ENCODE peak calls at places on chromosomes 13 and 19, in seven cellular contexts. One of them, this sample, is unnamed.

GRCh38 chr13:79533781-79534400 is 52.9 kb downstream of the NDFIP2 start:
- DNase-seq in effector memory CD4-positive, alpha-beta T cell: no peak
- DNase-seq in left ventricle myocardium inferior: no peak
- DNase-seq in IMR-90: peak
- DNase-seq in endodermal cell: no peak
- DNase-seq in H9: no peak
- DNase-seq in stomach: no peak
- DNase-seq in this sample: no peak

GRCh38 chr13:73751290-73751689 is 382.9 kb downstream of the KLF12 start:
- DNase-seq in effector memory CD4-positive, alpha-beta T cell: no peak
- DNase-seq in left ventricle myocardium inferior: no peak
- DNase-seq in endodermal cell: no peak
- DNase-seq in H9: no peak
- DNase-seq in IMR-90: no peak
- DNase-seq in stomach: no peak
- DNase-seq in this sample: no peak

GRCh38 chr19:49340069-49340864 is 5.1 kb downstream of the CD37 start:
- DNase-seq in endodermal cell: peak
- DNase-seq in IMR-90: no peak
- DNase-seq in stomach: peak
- DNase-seq in H9: peak
- DNase-seq in effector memory CD4-positive, alpha-beta T cell: no peak
- DNase-seq in left ventricle myocardium inferior: peak
- DNase-seq in this sample: no peak

GRCh38 chr13:89748716-89749115 is 1598.8 kb upstream of the MIR17HG start:
- DNase-seq in IMR-90: no peak
- DNase-seq in left ventricle myocardium inferior: no peak
- DNase-seq in stomach: no peak
- DNase-seq in endodermal cell: no peak
- DNase-seq in H9: no peak
- DNase-seq in effector memory CD4-positive, alpha-beta T cell: no peak
- DNase-seq in this sample: no peak

GRCh38 chr19:41769608-41770007 is 14.3 kb downstream of the CEACAM6 start:
- DNase-seq in left ventricle myocardium inferior: no peak
- DNase-seq in stomach: no peak
- DNase-seq in H9: no peak
- DNase-seq in endodermal cell: no peak
- DNase-seq in IMR-90: no peak
- DNase-seq in effector memory CD4-positive, alpha-beta T cell: no peak
- DNase-seq in this sample: no peak

GRCh38 chr13:113877149-113877990 is 13.5 kb upstream of the GAS6 start:
- DNase-seq in IMR-90: no peak
- DNase-seq in left ventricle myocardium inferior: no peak
- DNase-seq in stomach: no peak
- DNase-seq in H9: no peak
- DNase-seq in effector memory CD4-positive, alpha-beta T cell: no peak
- DNase-seq in endodermal cell: peak
- DNase-seq in this sample: no peak

GRCh38 chr13:101308247-101309013 is 107.9 kb downstream of the NALCN start:
- DNase-seq in effector memory CD4-positive, alpha-beta T cell: no peak
- DNase-seq in stomach: no peak
- DNase-seq in left ventricle myocardium inferior: no peak
- DNase-seq in H9: no peak
- DNase-seq in endodermal cell: no peak
- DNase-seq in IMR-90: no peak
- DNase-seq in this sample: no peak

GRCh38 chr13:64333888-64334287 is 2896.2 kb downstream of the PCDH9 start:
- DNase-seq in H9: no peak
- DNase-seq in left ventricle myocardium inferior: no peak
- DNase-seq in IMR-90: no peak
- DNase-seq in endodermal cell: no peak
- DNase-seq in effector memory CD4-positive, alpha-beta T cell: no peak
- DNase-seq in stomach: no peak
- DNase-seq in this sample: no peak

GRCh38 chr19:30344446-30345425 is 27.4 kb upstream of the ZNF536 start:
- DNase-seq in IMR-90: no peak
- DNase-seq in left ventricle myocardium inferior: no peak
- DNase-seq in effector memory CD4-positive, alpha-beta T cell: no peak
- DNase-seq in endodermal cell: no peak
- DNase-seq in H9: no peak
- DNase-seq in stomach: no peak
- DNase-seq in this sample: no peak

GRCh38 chr13:88217372-88217771 is 546.2 kb downstream of the SLITRK5 start:
- DNase-seq in left ventricle myocardium inferior: no peak
- DNase-seq in effector memory CD4-positive, alpha-beta T cell: no peak
- DNase-seq in endodermal cell: no peak
- DNase-seq in IMR-90: no peak
- DNase-seq in stomach: no peak
- DNase-seq in H9: no peak
- DNase-seq in this sample: no peak

GRCh38 chr19:6276447-6276846 is 3.3 kb downstream of the MLLT1 start:
- DNase-seq in IMR-90: peak
- DNase-seq in effector memory CD4-positive, alpha-beta T cell: no peak
- DNase-seq in endodermal cell: no peak
- DNase-seq in stomach: no peak
- DNase-seq in left ventricle myocardium inferior: peak
- DNase-seq in H9: no peak
- DNase-seq in this sample: no peak

GRCh38 chr13:60514891-60515290 is 117.9 kb downstream of the TDRD3 start:
- DNase-seq in H9: no peak
- DNase-seq in endodermal cell: no peak
- DNase-seq in stomach: no peak
- DNase-seq in IMR-90: no peak
- DNase-seq in effector memory CD4-positive, alpha-beta T cell: no peak
- DNase-seq in left ventricle myocardium inferior: no peak
- DNase-seq in this sample: no peak

GRCh38 chr13:40813662-40814454 is 24.4 kb downstream of the SLC25A15 start:
- DNase-seq in left ventricle myocardium inferior: no peak
- DNase-seq in H9: peak
- DNase-seq in IMR-90: peak
- DNase-seq in endodermal cell: peak
- DNase-seq in stomach: no peak
- DNase-seq in effector memory CD4-positive, alpha-beta T cell: no peak
- DNase-seq in this sample: peak

GRCh38 chr19:17873661-17874422 is 2.1 kb downstream of the SLC5A5 start:
- DNase-seq in stomach: peak
- DNase-seq in IMR-90: no peak
- DNase-seq in endodermal cell: peak
- DNase-seq in effector memory CD4-positive, alpha-beta T cell: peak
- DNase-seq in left ventricle myocardium inferior: no peak
- DNase-seq in H9: peak
- DNase-seq in this sample: peak

GRCh38 chr13:48504606-48505369 is 28.1 kb downstream of the RCBTB2 start:
- DNase-seq in endodermal cell: peak
- DNase-seq in stomach: no peak
- DNase-seq in left ventricle myocardium inferior: no peak
- DNase-seq in effector memory CD4-positive, alpha-beta T cell: no peak
- DNase-seq in H9: peak
- DNase-seq in IMR-90: no peak
- DNase-seq in this sample: peak

GRCh38 chr13:24165746-24166145 is 5.2 kb downstream of the SPATA13 start:
- DNase-seq in effector memory CD4-positive, alpha-beta T cell: no peak
- DNase-seq in endodermal cell: peak
- DNase-seq in H9: no peak
- DNase-seq in stomach: no peak
- DNase-seq in IMR-90: peak
- DNase-seq in left ventricle myocardium inferior: no peak
- DNase-seq in this sample: no peak

GRCh38 chr19:39870171-39870971 is 24.2 kb upstream of the FBL start:
- DNase-seq in effector memory CD4-positive, alpha-beta T cell: no peak
- DNase-seq in H9: peak
- DNase-seq in left ventricle myocardium inferior: no peak
- DNase-seq in stomach: no peak
- DNase-seq in IMR-90: no peak
- DNase-seq in endodermal cell: peak
- DNase-seq in this sample: no peak

GRCh38 chr13:112889351-112890290 is 79.4 kb upstream of the MCF2L start:
- DNase-seq in IMR-90: no peak
- DNase-seq in left ventricle myocardium inferior: no peak
- DNase-seq in H9: no peak
- DNase-seq in effector memory CD4-positive, alpha-beta T cell: no peak
- DNase-seq in stomach: no peak
- DNase-seq in endodermal cell: peak
- DNase-seq in this sample: no peak

GRCh38 chr19:58252102-58252685 is 23.5 kb downstream of the ZNF544 start:
- DNase-seq in left ventricle myocardium inferior: no peak
- DNase-seq in stomach: no peak
- DNase-seq in H9: no peak
- DNase-seq in effector memory CD4-positive, alpha-beta T cell: no peak
- DNase-seq in IMR-90: no peak
- DNase-seq in endodermal cell: no peak
- DNase-seq in this sample: no peak

GRCh38 chr13:113320226-113320875 is 23.3 kb downstream of the LAMP1 start:
- DNase-seq in IMR-90: no peak
- DNase-seq in effector memory CD4-positive, alpha-beta T cell: no peak
- DNase-seq in left ventricle myocardium inferior: no peak
- DNase-seq in endodermal cell: no peak
- DNase-seq in stomach: no peak
- DNase-seq in H9: no peak
- DNase-seq in this sample: no peak

GRCh38 chr13:48976677-48977625 is 1.2 kb downstream of the FNDC3A start:
- DNase-seq in stomach: no peak
- DNase-seq in effector memory CD4-positive, alpha-beta T cell: no peak
- DNase-seq in endodermal cell: no peak
- DNase-seq in IMR-90: no peak
- DNase-seq in H9: no peak
- DNase-seq in left ventricle myocardium inferior: no peak
- DNase-seq in this sample: no peak

GRCh38 chr19:28023064-28023463 is 1189.9 kb downstream of the UQCRFS1 start:
- DNase-seq in endodermal cell: no peak
- DNase-seq in stomach: no peak
- DNase-seq in left ventricle myocardium inferior: no peak
- DNase-seq in IMR-90: no peak
- DNase-seq in H9: no peak
- DNase-seq in effector memory CD4-positive, alpha-beta T cell: no peak
- DNase-seq in this sample: no peak

GRCh38 chr13:41613984-41614581 is 156.7 kb downstream of the RGCC start:
- DNase-seq in effector memory CD4-positive, alpha-beta T cell: no peak
- DNase-seq in IMR-90: peak
- DNase-seq in left ventricle myocardium inferior: peak
- DNase-seq in endodermal cell: no peak
- DNase-seq in H9: no peak
- DNase-seq in stomach: no peak
- DNase-seq in this sample: no peak

GRCh38 chr13:26914624-26915023 is 154.0 kb upstream of the GPR12 start:
- DNase-seq in endodermal cell: peak
- DNase-seq in left ventricle myocardium inferior: no peak
- DNase-seq in stomach: no peak
- DNase-seq in H9: no peak
- DNase-seq in IMR-90: no peak
- DNase-seq in effector memory CD4-positive, alpha-beta T cell: no peak
- DNase-seq in this sample: no peak

DNA sequence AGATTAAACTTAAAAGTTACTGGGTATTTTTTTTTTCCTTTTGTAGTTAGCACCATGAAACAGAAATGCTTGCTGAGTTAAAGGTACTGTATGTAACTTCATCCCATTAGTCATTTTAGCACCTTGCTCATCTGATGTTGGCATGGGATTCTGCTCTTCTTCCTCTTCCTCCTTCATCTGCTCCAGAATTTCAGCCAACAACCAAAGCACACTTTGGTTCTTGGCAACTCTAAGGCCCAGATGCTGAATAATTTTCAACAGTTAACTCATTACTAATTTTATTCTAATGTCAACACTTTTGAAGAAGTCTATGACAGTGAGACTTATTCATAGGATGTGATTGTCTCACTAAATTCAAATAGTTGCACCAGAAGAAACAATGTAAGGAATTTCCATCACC is 359.2 kb downstream of the KCTD12 start:
- DNase-seq in effector memory CD4-positive, alpha-beta T cell: no peak
- DNase-seq in left ventricle myocardium inferior: no peak
- DNase-seq in stomach: no peak
- DNase-seq in H9: no peak
- DNase-seq in IMR-90: peak
- DNase-seq in endodermal cell: no peak
- DNase-seq in this sample: no peak
- H3K27ac ChIP-seq in effector memory CD4-positive, alpha-beta T cell: no peak
- H3K27ac ChIP-seq in left ventricle myocardium inferior: no peak
- H3K27ac ChIP-seq in stomach: no peak
- H3K27ac ChIP-seq in H9: no peak
- H3K27ac ChIP-seq in IMR-90: no peak
- H3K27ac ChIP-seq in endodermal cell: no peak
- H3K27ac ChIP-seq in this sample: no peak

DNA sequence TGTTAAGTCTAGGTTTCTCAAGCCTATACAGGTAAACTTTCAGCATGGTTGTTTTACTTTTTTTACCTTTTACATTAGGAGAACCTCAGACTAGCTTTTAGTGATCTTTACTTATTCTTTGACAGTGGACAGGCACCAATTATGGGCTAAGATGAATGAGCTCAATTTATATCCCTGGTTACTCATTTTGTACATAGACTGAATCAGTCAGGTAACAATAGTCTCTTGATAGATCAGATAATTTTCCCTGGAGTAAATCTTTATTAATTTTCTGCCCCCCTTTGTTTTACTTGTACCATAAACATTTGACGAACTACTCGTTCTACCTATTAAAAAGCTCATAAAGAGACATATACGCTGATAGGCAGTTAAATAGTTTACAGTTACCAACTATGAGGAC is 22.8 kb downstream of the SPART start:
- DNase-seq in left ventricle myocardium inferior: no peak
- DNase-seq in endodermal cell: no peak
- DNase-seq in effector memory CD4-positive, alpha-beta T cell: no peak
- DNase-seq in stomach: no peak
- DNase-seq in H9: no peak
- DNase-seq in IMR-90: no peak
- DNase-seq in this sample: no peak
- H3K27ac ChIP-seq in left ventricle myocardium inferior: no peak
- H3K27ac ChIP-seq in endodermal cell: no peak
- H3K27ac ChIP-seq in effector memory CD4-positive, alpha-beta T cell: no peak
- H3K27ac ChIP-seq in stomach: no peak
- H3K27ac ChIP-seq in H9: no peak
- H3K27ac ChIP-seq in IMR-90: no peak
- H3K27ac ChIP-seq in this sample: no peak

GRCh38 chr19:13637664-13638063 is 126.7 kb upstream of the MRI1 start:
- DNase-seq in effector memory CD4-positive, alpha-beta T cell: no peak
- DNase-seq in IMR-90: peak
- DNase-seq in H9: no peak
- DNase-seq in endodermal cell: no peak
- DNase-seq in left ventricle myocardium inferior: no peak
- DNase-seq in stomach: no peak
- DNase-seq in this sample: no peak
- H3K27ac ChIP-seq in effector memory CD4-positive, alpha-beta T cell: no peak
- H3K27ac ChIP-seq in IMR-90: no peak
- H3K27ac ChIP-seq in H9: no peak
- H3K27ac ChIP-seq in endodermal cell: no peak
- H3K27ac ChIP-seq in left ventricle myocardium inferior: no peak
- H3K27ac ChIP-seq in stomach: no peak
- H3K27ac ChIP-seq in this sample: no peak

DNA sequence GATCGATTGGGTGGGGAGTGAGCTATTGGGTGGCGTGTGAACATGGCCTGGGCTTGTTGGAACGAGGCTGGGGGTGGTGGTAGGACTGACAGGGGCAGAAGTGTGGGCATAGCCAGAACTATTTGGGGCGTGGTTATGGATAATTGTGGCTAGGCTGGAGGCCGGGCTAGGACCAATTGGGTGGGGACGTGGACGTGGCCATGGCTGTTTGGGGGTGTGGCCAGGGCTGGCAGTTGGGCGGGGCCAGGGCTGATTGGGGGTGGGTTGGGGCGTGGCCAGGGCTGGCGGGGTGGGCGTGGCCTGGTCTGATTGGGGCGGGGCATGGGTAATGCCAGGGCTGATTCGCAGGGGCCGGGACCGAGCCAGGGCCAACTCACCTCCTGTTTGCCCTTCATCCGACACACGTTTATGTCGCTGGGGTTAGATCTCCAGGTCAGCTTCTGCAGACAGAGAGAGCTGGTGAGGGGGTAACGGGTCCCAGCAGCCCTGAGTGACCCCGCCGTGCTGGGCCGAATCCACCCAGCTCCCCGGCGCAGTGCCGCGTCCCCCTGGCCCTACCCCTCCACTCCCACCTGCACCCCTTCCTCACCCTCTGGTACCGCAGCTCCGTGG is 2.8 kb downstream of the SEMA6B start:
- DNase-seq in stomach: no peak
- DNase-seq in endodermal cell: peak
- DNase-seq in IMR-90: no peak
- DNase-seq in left ventricle myocardium inferior: no peak
- DNase-seq in H9: peak
- DNase-seq in effector memory CD4-positive, alpha-beta T cell: no peak
- DNase-seq in this sample: no peak
- H3K27ac ChIP-seq in stomach: no peak
- H3K27ac ChIP-seq in endodermal cell: no peak
- H3K27ac ChIP-seq in IMR-90: no peak
- H3K27ac ChIP-seq in left ventricle myocardium inferior: no peak
- H3K27ac ChIP-seq in H9: no peak
- H3K27ac ChIP-seq in effector memory CD4-positive, alpha-beta T cell: no peak
- H3K27ac ChIP-seq in this sample: no peak